ENCODE peak calls at places on chromosome 18, in eight cellular contexts. B, Y, N, P, F, V, E and L are unnamed samples.

GRCh38 chr18:80143876-80144275 is 34.8 kb downstream of the ADNP2 start:
- DNase-seq in B (no peak), Y (no peak), N (no peak), P (no peak), F (no peak), V (no peak), E (no peak), L (no peak)

GRCh38 chr18:58336605-58337004 is 292.3 kb downstream of the ALPK2 start:
- DNase-seq in B (peak), Y (no peak), N (no peak), P (no peak), F (no peak), V (no peak), E (no peak), L (no peak)

GRCh38 chr18:55001625-55002024 is 42.4 kb upstream of the CCDC68 start:
- DNase-seq in B (no peak), Y (no peak), N (no peak), P (no peak), F (no peak), V (no peak), E (no peak), L (no peak)

GRCh38 chr18:67402543-67402942 is 114.0 kb downstream of the DSEL start:
- DNase-seq in B (peak), Y (no peak), N (no peak), P (no peak), F (no peak), V (no peak), E (no peak), L (no peak)

GRCh38 chr18:11944786-11945185 is 36.5 kb upstream of the IMPA2 start:
- DNase-seq in B (no peak), Y (no peak), N (no peak), P (no peak), F (no peak), V (no peak), E (peak), L (no peak)

GRCh38 chr18:9335255-9336045 is 877 bp downstream of the TWSG1 start:
- DNase-seq in B (peak), Y (no peak), N (no peak), P (no peak), F (no peak), V (no peak), E (no peak), L (no peak)

GRCh38 chr18:6884944-6885343 is 155.4 kb downstream of the ARHGAP28 start:
- DNase-seq in B (no peak), Y (no peak), N (no peak), P (no peak), F (no peak), V (no peak), E (no peak), L (no peak)

GRCh38 chr18:24413148-24413547 is 13.3 kb upstream of the IMPACT start:
- DNase-seq in B (no peak), Y (no peak), N (no peak), P (no peak), F (no peak), V (no peak), E (no peak), L (no peak)

GRCh38 chr18:12885500-12885899 is 1.5 kb upstream of the PTPN2 start:
- DNase-seq in B (no peak), Y (no peak), N (no peak), P (no peak), F (no peak), V (no peak), E (no peak), L (no peak)

GRCh38 chr18:59056706-59057492 is 82.8 kb upstream of the SEC11C start:
- DNase-seq in B (peak), Y (peak), N (peak), P (peak), F (peak), V (no peak), E (peak), L (peak)

GRCh38 chr18:77101410-77102245 is 31.0 kb downstream of the MBP start:
- DNase-seq in B (peak), Y (no peak), N (no peak), P (peak), F (peak), V (no peak), E (peak), L (no peak)

GRCh38 chr18:68983126-68983525 is 185.2 kb downstream of the CCDC102B start:
- DNase-seq in B (no peak), Y (no peak), N (no peak), P (no peak), F (no peak), V (no peak), E (no peak), L (no peak)

GRCh38 chr18:79616651-79617518 is 62.7 kb upstream of the CTDP1 start:
- DNase-seq in B (no peak), Y (no peak), N (no peak), P (peak), F (no peak), V (no peak), E (peak), L (no peak)

GRCh38 chr18:23586249-23587196 is at the start of gene NPC1:
- DNase-seq in B (peak), Y (peak), N (peak), P (peak), F (peak), V (peak), E (peak), L (peak)

GRCh38 chr18:8876887-8877286 is 171.5 kb downstream of the MTCL1 start:
- DNase-seq in B (no peak), Y (no peak), N (no peak), P (no peak), F (no peak), V (no peak), E (no peak), L (no peak)

GRCh38 chr18:62953663-62954062 is 238.3 kb downstream of the PHLPP1 start:
- DNase-seq in B (no peak), Y (no peak), N (no peak), P (no peak), F (no peak), V (no peak), E (no peak), L (no peak)

GRCh38 chr18:31643003-31643402 is 41.4 kb downstream of the B4GALT6 start:
- DNase-seq in B (no peak), Y (no peak), N (no peak), P (no peak), F (no peak), V (no peak), E (no peak), L (no peak)

GRCh38 chr18:36835927-36836326 is 7.0 kb downstream of the KIAA1328 start:
- DNase-seq in B (no peak), Y (no peak), N (no peak), P (no peak), F (no peak), V (no peak), E (no peak), L (no peak)

GRCh38 chr18:50806208-50806616 is 13.6 kb downstream of the MRO start:
- DNase-seq in B (no peak), Y (no peak), N (no peak), P (peak), F (no peak), V (no peak), E (peak), L (no peak)

GRCh38 chr18:69723434-69723833 is 224.2 kb downstream of the CD226 start:
- DNase-seq in B (no peak), Y (no peak), N (no peak), P (no peak), F (no peak), V (no peak), E (no peak), L (no peak)

GRCh38 chr18:23166863-23167531 is 31.7 kb downstream of the CABLES1 start:
- DNase-seq in B (no peak), Y (no peak), N (no peak), P (no peak), F (no peak), V (no peak), E (peak), L (no peak)

GRCh38 chr18:74351354-74351753 is 35.7 kb downstream of the C18orf63 start:
- DNase-seq in B (peak), Y (no peak), N (no peak), P (no peak), F (no peak), V (no peak), E (no peak), L (no peak)

GRCh38 chr18:23053756-23054457 is 81.4 kb upstream of the CABLES1 start:
- DNase-seq in B (peak), Y (no peak), N (no peak), P (no peak), F (no peak), V (peak), E (no peak), L (no peak)

GRCh38 chr18:36406805-36407204 is 109.3 kb downstream of the FHOD3 start:
- DNase-seq in B (no peak), Y (no peak), N (peak), P (no peak), F (no peak), V (no peak), E (no peak), L (no peak)

GRCh38 chr18:37430346-37431076 is 135.1 kb downstream of the CELF4 start:
- DNase-seq in B (no peak), Y (no peak), N (no peak), P (no peak), F (no peak), V (peak), E (no peak), L (no peak)

GRCh38 chr18:49698596-49699025 is 114.7 kb downstream of the ACAA2 start:
- DNase-seq in B (no peak), Y (no peak), N (no peak), P (no peak), F (no peak), V (no peak), E (no peak), L (no peak)

GRCh38 chr18:44986933-44987332 is 306.2 kb downstream of the SETBP1 start:
- DNase-seq in B (no peak), Y (no peak), N (no peak), P (no peak), F (no peak), V (no peak), E (no peak), L (no peak)

GRCh38 chr18:36217348-36217747 is 30.1 kb downstream of the MOCOS start:
- DNase-seq in B (peak), Y (no peak), N (no peak), P (no peak), F (no peak), V (no peak), E (no peak), L (no peak)

GRCh38 chr18:63317982-63318881 is 1.3 kb downstream of the BCL2 start:
- DNase-seq in B (peak), Y (peak), N (peak), P (peak), F (peak), V (no peak), E (peak), L (peak)

GRCh38 chr18:70907673-70908072 is 618.8 kb downstream of the SOCS6 start:
- DNase-seq in B (no peak), Y (no peak), N (peak), P (no peak), F (no peak), V (no peak), E (no peak), L (no peak)

GRCh38 chr18:80183273-80184050 is 63.9 kb downstream of the PARD6G start:
- DNase-seq in B (no peak), Y (no peak), N (no peak), P (peak), F (no peak), V (no peak), E (no peak), L (no peak)

GRCh38 chr18:32446780-32447179 is 23.9 kb downstream of the GAREM1 start:
- DNase-seq in B (no peak), Y (no peak), N (no peak), P (no peak), F (no peak), V (no peak), E (no peak), L (no peak)

GRCh38 chr18:64513401-64513800 is 364.5 kb upstream of the LINC00305 start:
- DNase-seq in B (no peak), Y (no peak), N (no peak), P (no peak), F (no peak), V (no peak), E (no peak), L (no peak)

GRCh38 chr18:3250237-3251107 is 2.9 kb downstream of the MYL12A start:
- DNase-seq in B (peak), Y (no peak), N (no peak), P (no peak), F (no peak), V (no peak), E (no peak), L (no peak)

GRCh38 chr18:9619545-9619944 is 5.2 kb upstream of the PPP4R1 start:
- DNase-seq in B (peak), Y (no peak), N (no peak), P (no peak), F (no peak), V (no peak), E (no peak), L (no peak)

GRCh38 chr18:58639751-58640427 is 11.0 kb upstream of the ALPK2 start:
- DNase-seq in B (peak), Y (no peak), N (no peak), P (no peak), F (no peak), V (no peak), E (no peak), L (no peak)

GRCh38 chr18:48486762-48487161 is 52.1 kb upstream of the CTIF start:
- DNase-seq in B (peak), Y (no peak), N (no peak), P (no peak), F (no peak), V (no peak), E (no peak), L (no peak)

GRCh38 chr18:49319590-49319989 is 140.9 kb downstream of the DYM start:
- DNase-seq in B (no peak), Y (no peak), N (peak), P (no peak), F (no peak), V (no peak), E (no peak), L (no peak)

GRCh38 chr18:43650423-43650822 is 373.1 kb upstream of the SYT4 start:
- DNase-seq in B (no peak), Y (no peak), N (no peak), P (no peak), F (no peak), V (no peak), E (no peak), L (no peak)